ENCODE peak calls at places on chromosome 7, in eight cellular contexts. X is astrocyte of the cerebellum, R is left ventricle myocardium inferior, V is GM10248, G is right atrium auricular region, N is Panc1, O is astrocyte of the spinal cord, Q is IMR-90. F is an unnamed sample.

GRCh38 chr7:158614695-158615094 is 27.1 kb upstream of the PTPRN2 start:
- DNase-seq in X (peak), G (no peak), V (no peak), R (no peak), O (peak), N (no peak), Q (peak), F (peak)

GRCh38 chr7:151088856-151089699 is 2.8 kb downstream of the AGAP3 start:
- DNase-seq in R (peak), N (no peak), V (no peak), X (no peak), Q (peak), O (peak), G (peak), F (no peak)

GRCh38 chr7:42189535-42189934 is 47.5 kb downstream of the GLI3 start:
- DNase-seq in O (peak), V (no peak), N (no peak), Q (peak), G (no peak), R (no peak), X (no peak), F (no peak)

GRCh38 chr7:553637-554111 is 34.0 kb upstream of the PDGFA start:
- DNase-seq in R (no peak), N (no peak), Q (no peak), G (no peak), X (no peak), O (no peak), V (no peak), F (no peak)

GRCh38 chr7:52616552-52616951 is 418.9 kb upstream of the POM121L12 start:
- DNase-seq in V (no peak), Q (no peak), O (no peak), R (no peak), G (no peak), N (no peak), X (no peak), F (no peak)

GRCh38 chr7:39431242-39431641 is 135.0 kb upstream of the YAE1 start:
- DNase-seq in R (no peak), O (no peak), X (no peak), V (no peak), Q (no peak), N (no peak), G (no peak), F (no peak)

GRCh38 chr7:156220078-156220605 is 407.9 kb upstream of the SHH start:
- DNase-seq in Q (no peak), G (peak), O (no peak), R (no peak), V (no peak), N (no peak), X (no peak), F (no peak)

GRCh38 chr7:134755422-134756022 is 23.9 kb upstream of the CALD1 start:
- DNase-seq in X (no peak), Q (no peak), V (no peak), G (no peak), O (peak), N (no peak), R (no peak), F (no peak)

GRCh38 chr7:45984386-45985295 is 63.6 kb upstream of the IGFBP3 start:
- DNase-seq in X (no peak), R (no peak), G (no peak), V (no peak), N (no peak), Q (no peak), O (no peak), F (no peak)

GRCh38 chr7:73839290-73839689 is 3.0 kb downstream of the METTL27 start:
- DNase-seq in G (no peak), O (no peak), V (no peak), X (no peak), Q (no peak), R (no peak), N (no peak), F (no peak)

GRCh38 chr7:105782391-105783063 is 93.9 kb downstream of the ATXN7L1 start:
- DNase-seq in V (no peak), G (no peak), X (peak), N (no peak), O (peak), R (no peak), Q (peak), F (no peak)

GRCh38 chr7:7257899-7258692 is 75.8 kb downstream of the C1GALT1 start:
- DNase-seq in Q (peak), G (no peak), O (no peak), N (no peak), R (no peak), X (no peak), V (peak), F (peak)

GRCh38 chr7:103729026-103729425 is 260.4 kb downstream of the RELN start:
- DNase-seq in O (peak), Q (no peak), N (no peak), G (no peak), X (peak), V (no peak), R (no peak), F (no peak)

GRCh38 chr7:136911362-136911761 is 42.9 kb downstream of the CHRM2 start:
- DNase-seq in X (no peak), R (no peak), N (peak), O (peak), Q (peak), V (no peak), G (no peak), F (no peak)

GRCh38 chr7:50347693-50348092 is 43.2 kb downstream of the IKZF1 start:
- DNase-seq in N (no peak), X (no peak), R (no peak), V (no peak), Q (no peak), O (no peak), G (no peak), F (no peak)

GRCh38 chr7:1661461-1661860 is 8.6 kb upstream of the ELFN1 start:
- DNase-seq in X (no peak), Q (no peak), N (no peak), R (no peak), V (no peak), O (no peak), G (no peak), F (no peak)
- TF ChIP-seq CTCF in X (no peak), Q (no peak), N (no peak), R (no peak), V (no peak), O (no peak), G (no peak), F (no peak)

GRCh38 chr7:129498021-129498420 is 4.3 kb upstream of the SMKR1 start:
- DNase-seq in R (no peak), V (no peak), Q (no peak), X (no peak), G (peak), O (no peak), N (no peak), F (no peak)

GRCh38 chr7:129502708-129503685 is 666 bp downstream of the SMKR1 start:
- DNase-seq in N (no peak), Q (no peak), R (no peak), X (no peak), O (no peak), G (peak), V (peak), F (no peak)

GRCh38 chr7:129503725-129504124 is 1.4 kb downstream of the SMKR1 start:
- DNase-seq in G (no peak), X (no peak), V (no peak), Q (no peak), O (no peak), R (no peak), N (no peak), F (no peak)

GRCh38 chr7:129499915-129500463 is 2.3 kb upstream of the SMKR1 start:
- DNase-seq in N (no peak), X (no peak), G (peak), R (no peak), V (no peak), O (no peak), Q (no peak), F (peak)

GRCh38 chr7:129501760-129502707 is at the start of gene SMKR1:
- DNase-seq in R (peak), X (no peak), N (no peak), O (peak), V (peak), G (peak), Q (peak), F (peak)
- TF ChIP-seq CTCF in R (no peak), X (no peak), N (peak), O (no peak), V (no peak), G (no peak), Q (no peak), F (no peak)

GRCh38 chr7:96224073-96224472 is 97.8 kb downstream of the SLC25A13 start:
- DNase-seq in V (no peak), X (no peak), G (no peak), N (no peak), Q (no peak), O (no peak), R (no peak), F (no peak)

GRCh38 chr7:96224682-96225081 is 97.2 kb downstream of the SLC25A13 start:
- DNase-seq in Q (no peak), O (no peak), N (no peak), G (no peak), R (no peak), X (no peak), V (peak), F (peak)

GRCh38 chr7:96221888-96222287 is 100.0 kb downstream of the SLC25A13 start:
- DNase-seq in Q (no peak), R (no peak), V (no peak), G (no peak), X (no peak), N (no peak), O (no peak), F (no peak)

GRCh38 chr7:96228760-96229159 is 93.1 kb downstream of the SLC25A13 start:
- DNase-seq in N (no peak), Q (no peak), X (no peak), O (no peak), R (no peak), G (no peak), V (no peak), F (no peak)

GRCh38 chr7:96225251-96225650 is 96.6 kb downstream of the SLC25A13 start:
- DNase-seq in Q (no peak), X (no peak), N (no peak), V (no peak), R (no peak), G (no peak), O (no peak), F (no peak)
- TF ChIP-seq CTCF in Q (no peak), X (no peak), N (no peak), V (no peak), R (no peak), G (no peak), O (no peak), F (no peak)

DNA sequence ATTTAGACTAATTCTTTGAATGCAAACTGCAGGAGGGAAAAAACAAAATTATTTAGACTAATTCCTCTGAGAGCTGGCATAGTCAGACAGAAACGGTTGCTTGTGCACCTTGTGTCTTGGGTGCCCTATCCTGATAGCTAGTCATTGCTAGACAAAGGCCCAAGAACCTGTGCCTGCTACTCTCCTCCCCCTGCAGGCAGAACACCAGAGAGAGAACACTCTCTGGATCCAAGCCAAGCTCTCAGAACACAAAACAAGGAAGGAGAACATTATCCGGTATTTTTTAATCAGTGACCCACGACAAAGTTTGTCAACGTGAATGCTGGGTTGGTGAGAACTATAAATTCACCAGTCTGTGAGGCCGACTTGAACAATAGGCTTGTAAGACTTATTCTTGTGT is 18.9 kb upstream of the PPP1R9A start:
- DNase-seq in O (peak), N (no peak), Q (no peak), X (no peak), R (no peak), G (no peak), V (no peak), F (no peak)
- TF ChIP-seq CTCF in O (peak), N (no peak), Q (no peak), X (peak), R (peak), G (peak), V (no peak), F (no peak)

GRCh38 chr7:29113384-29114102 is 32.8 kb downstream of the CPVL start:
- DNase-seq in Q (no peak), R (no peak), X (no peak), G (no peak), O (peak), V (no peak), N (peak), F (no peak)
- TF ChIP-seq CTCF in Q (no peak), R (peak), X (peak), G (no peak), O (peak), V (peak), N (peak), F (peak)

GRCh38 chr7:132149801-132150310 is 426.4 kb downstream of the PLXNA4 start:
- DNase-seq in V (no peak), Q (no peak), R (no peak), O (no peak), G (no peak), N (no peak), X (no peak), F (no peak)
- TF ChIP-seq CTCF in V (no peak), Q (no peak), R (no peak), O (no peak), G (no peak), N (no peak), X (no peak), F (no peak)

GRCh38 chr7:138865843-138866242 is 67.8 kb upstream of the ATP6V0A4 start:
- DNase-seq in N (no peak), Q (no peak), G (no peak), O (no peak), R (no peak), V (peak), X (no peak), F (peak)
- TF ChIP-seq CTCF in N (no peak), Q (peak), G (no peak), O (peak), R (no peak), V (peak), X (peak), F (peak)

F was measured in GM13977.